ENCODE peak calls at places on chromosomes 3 and 15, in nine cellular contexts. U is Panc1, I is fibroblast of pulmonary artery, H is AG04449, W is astrocyte, D is psoas muscle, J is kidney epithelial cell, M is breast epithelium, P is fibroblast of villous mesenchyme. S is an unnamed sample.

GRCh38 chr3:194262345-194263305 is 88.5 kb downstream of the CPN2 start:
- DNase-seq in U (no peak), I (no peak), H (no peak), W (no peak), D (no peak), J (no peak), M (no peak), P (peak), S (no peak)

GRCh38 chr3:186571644-186572013 is 1.1 kb downstream of the DNAJB11 start:
- DNase-seq in U (no peak), I (no peak), H (no peak), W (no peak), D (no peak), J (no peak), M (no peak), P (no peak), S (no peak)

GRCh38 chr3:194485876-194486539 is 794 bp downstream of the ATP13A3 start:
- DNase-seq in U (no peak), I (peak), H (no peak), W (no peak), D (peak), J (no peak), M (no peak), P (peak), S (peak)

GRCh38 chr15:78822514-78822913 is 11.2 kb upstream of the ADAMTS7 start:
- DNase-seq in U (no peak), I (no peak), H (no peak), W (no peak), D (no peak), J (no peak), M (no peak), P (no peak), S (no peak)

GRCh38 chr15:89647191-89647851 is 7.9 kb downstream of the KIF7 start:
- DNase-seq in U (peak), I (peak), H (no peak), W (no peak), D (peak), J (no peak), M (peak), P (peak), S (peak)

GRCh38 chr15:87648278-87648677 is 608.3 kb downstream of the NTRK3 start:
- DNase-seq in U (no peak), I (peak), H (peak), W (peak), D (no peak), J (no peak), M (no peak), P (peak), S (peak)

GRCh38 chr3:175526609-175527280 is 667.6 kb downstream of the NAALADL2 start:
- DNase-seq in U (no peak), I (peak), H (no peak), W (peak), D (no peak), J (no peak), M (no peak), P (peak), S (peak)

GRCh38 chr3:4337147-4337546 is 34.0 kb downstream of the SETMAR start:
- DNase-seq in U (no peak), I (no peak), H (no peak), W (no peak), D (no peak), J (no peak), M (no peak), P (no peak), S (no peak)

GRCh38 chr3:40631341-40631995 is 106.7 kb downstream of the ZNF621 start:
- DNase-seq in U (no peak), I (no peak), H (no peak), W (no peak), D (no peak), J (no peak), M (no peak), P (no peak), S (no peak)

GRCh38 chr3:187986514-187986934 is 167.4 kb upstream of the LPP start:
- DNase-seq in U (peak), I (peak), H (peak), W (peak), D (no peak), J (peak), M (no peak), P (peak), S (peak)

GRCh38 chr15:35867371-35867770 is 321.4 kb upstream of the DPH6 start:
- DNase-seq in U (no peak), I (no peak), H (no peak), W (peak), D (no peak), J (peak), M (no peak), P (no peak), S (no peak)

GRCh38 chr3:171270541-171270940 is 189.7 kb downstream of the TNIK start:
- DNase-seq in U (no peak), I (no peak), H (no peak), W (no peak), D (no peak), J (no peak), M (no peak), P (no peak), S (no peak)

GRCh38 chr3:98733055-98733777 is 29.9 kb upstream of the ST3GAL6 start:
- DNase-seq in U (no peak), I (peak), H (no peak), W (peak), D (peak), J (no peak), M (no peak), P (peak), S (peak)

GRCh38 chr3:38458796-38459498 is 5.3 kb downstream of the ACVR2B start:
- DNase-seq in U (no peak), I (peak), H (no peak), W (peak), D (peak), J (no peak), M (peak), P (peak), S (peak)

GRCh38 chr3:191331443-191331842 is 1.1 kb upstream of the UTS2B start:
- DNase-seq in U (peak), I (peak), H (no peak), W (peak), D (no peak), J (peak), M (no peak), P (no peak), S (peak)

GRCh38 chr15:35514759-35515158 is 31.2 kb downstream of the DPH6 start:
- DNase-seq in U (no peak), I (peak), H (no peak), W (peak), D (no peak), J (no peak), M (no peak), P (no peak), S (peak)

GRCh38 chr3:40780341-40780800 is 255.6 kb downstream of the ZNF621 start:
- DNase-seq in U (no peak), I (peak), H (no peak), W (no peak), D (peak), J (no peak), M (peak), P (no peak), S (no peak)

GRCh38 chr3:27078246-27078913 is 290.8 kb downstream of the NEK10 start:
- DNase-seq in U (no peak), I (no peak), H (no peak), W (no peak), D (no peak), J (no peak), M (no peak), P (no peak), S (no peak)

GRCh38 chr3:933311-933710 is 159.5 kb upstream of the CNTN6 start:
- DNase-seq in U (no peak), I (no peak), H (no peak), W (no peak), D (no peak), J (no peak), M (no peak), P (no peak), S (no peak)

GRCh38 chr15:90221251-90221900 is 12.4 kb downstream of the CIB1 start:
- DNase-seq in U (no peak), I (peak), H (peak), W (peak), D (peak), J (no peak), M (no peak), P (peak), S (peak)

GRCh38 chr3:9308298-9308990 is 54.4 kb upstream of the THUMPD3 start:
- DNase-seq in U (no peak), I (no peak), H (no peak), W (peak), D (no peak), J (no peak), M (no peak), P (no peak), S (no peak)

GRCh38 chr3:117921908-117922456 is 1112.7 kb downstream of the IGSF11 start:
- DNase-seq in U (no peak), I (no peak), H (no peak), W (no peak), D (no peak), J (no peak), M (no peak), P (no peak), S (no peak)

GRCh38 chr15:48796930-48797329 is 13.9 kb downstream of the CEP152 start:
- DNase-seq in U (no peak), I (peak), H (no peak), W (peak), D (no peak), J (peak), M (no peak), P (no peak), S (peak)

GRCh38 chr15:74438696-74439316 is 5.0 kb upstream of the SEMA7A start:
- DNase-seq in U (peak), I (peak), H (no peak), W (peak), D (peak), J (no peak), M (peak), P (peak), S (peak)

GRCh38 chr3:150184426-150185071 is 213.9 kb upstream of the PFN2 start:
- DNase-seq in U (peak), I (peak), H (no peak), W (no peak), D (no peak), J (no peak), M (no peak), P (no peak), S (peak)

GRCh38 chr15:101121511-101122090 is 130.2 kb downstream of the CHSY1 start:
- DNase-seq in U (no peak), I (peak), H (no peak), W (peak), D (peak), J (no peak), M (peak), P (peak), S (peak)

GRCh38 chr15:31248951-31249350 is 77.7 kb upstream of the KLF13 start:
- DNase-seq in U (no peak), I (no peak), H (no peak), W (no peak), D (no peak), J (no peak), M (no peak), P (no peak), S (no peak)

GRCh38 chr3:148680289-148680688 is 17.4 kb upstream of the AGTR1 start:
- DNase-seq in U (no peak), I (no peak), H (no peak), W (no peak), D (no peak), J (no peak), M (no peak), P (no peak), S (no peak)

GRCh38 chr3:128278130-128278529 is 124.8 kb downstream of the EEFSEC start:
- DNase-seq in U (no peak), I (no peak), H (no peak), W (no peak), D (no peak), J (no peak), M (no peak), P (no peak), S (no peak)

GRCh38 chr3:32960404-32961160 is 9.1 kb downstream of the CCR4 start:
- DNase-seq in U (no peak), I (no peak), H (no peak), W (no peak), D (no peak), J (no peak), M (no peak), P (no peak), S (no peak)

GRCh38 chr15:85545185-85545584 is 164.8 kb downstream of the AKAP13 start:
- DNase-seq in U (no peak), I (peak), H (no peak), W (no peak), D (no peak), J (no peak), M (no peak), P (peak), S (peak)

GRCh38 chr3:8646313-8646938 is 1.8 kb upstream of the SSUH2 start:
- DNase-seq in U (no peak), I (no peak), H (no peak), W (no peak), D (no peak), J (no peak), M (no peak), P (no peak), S (no peak)

GRCh38 chr3:58120075-58120812 is 90.5 kb downstream of the DNASE1L3 start:
- DNase-seq in U (no peak), I (peak), H (no peak), W (no peak), D (no peak), J (no peak), M (no peak), P (no peak), S (no peak)

GRCh38 chr3:4584537-4585249 is 91.5 kb downstream of the ITPR1 start:
- DNase-seq in U (no peak), I (peak), H (no peak), W (no peak), D (no peak), J (no peak), M (no peak), P (peak), S (peak)

GRCh38 chr15:58932791-58933310 is 628 bp downstream of the SLTM start:
- DNase-seq in U (no peak), I (peak), H (no peak), W (no peak), D (no peak), J (no peak), M (no peak), P (peak), S (peak)

GRCh38 chr15:58934521-58934920 is 1.0 kb upstream of the SLTM start:
- DNase-seq in U (no peak), I (no peak), H (no peak), W (no peak), D (no peak), J (no peak), M (no peak), P (peak), S (peak)

GRCh38 chr15:58934114-58934447 is 602 bp upstream of the SLTM start:
- DNase-seq in U (no peak), I (no peak), H (no peak), W (no peak), D (no peak), J (no peak), M (no peak), P (no peak), S (no peak)

GRCh38 chr15:58931985-58932384 is 1.5 kb downstream of the SLTM start:
- DNase-seq in U (no peak), I (peak), H (no peak), W (peak), D (no peak), J (no peak), M (no peak), P (peak), S (peak)

GRCh38 chr15:58933311-58934113 is at the start of gene SLTM:
- DNase-seq in U (peak), I (peak), H (peak), W (peak), D (peak), J (peak), M (peak), P (peak), S (peak)
- TF ChIP-seq CTCF in U (no peak), I (peak), H (no peak), W (no peak), D (peak), J (peak), M (peak), P (peak), S (peak)

GRCh38 chr15:66745530-66746230 is 43.6 kb downstream of the SMAD6 start:
- DNase-seq in U (no peak), I (no peak), H (no peak), W (no peak), D (no peak), J (no peak), M (no peak), P (no peak), S (no peak)
- H3K4me3 ChIP-seq in U (no peak), I (no peak), H (no peak), W (no peak), D (no peak), J (no peak), M (no peak), P (no peak), S (no peak)

DNA sequence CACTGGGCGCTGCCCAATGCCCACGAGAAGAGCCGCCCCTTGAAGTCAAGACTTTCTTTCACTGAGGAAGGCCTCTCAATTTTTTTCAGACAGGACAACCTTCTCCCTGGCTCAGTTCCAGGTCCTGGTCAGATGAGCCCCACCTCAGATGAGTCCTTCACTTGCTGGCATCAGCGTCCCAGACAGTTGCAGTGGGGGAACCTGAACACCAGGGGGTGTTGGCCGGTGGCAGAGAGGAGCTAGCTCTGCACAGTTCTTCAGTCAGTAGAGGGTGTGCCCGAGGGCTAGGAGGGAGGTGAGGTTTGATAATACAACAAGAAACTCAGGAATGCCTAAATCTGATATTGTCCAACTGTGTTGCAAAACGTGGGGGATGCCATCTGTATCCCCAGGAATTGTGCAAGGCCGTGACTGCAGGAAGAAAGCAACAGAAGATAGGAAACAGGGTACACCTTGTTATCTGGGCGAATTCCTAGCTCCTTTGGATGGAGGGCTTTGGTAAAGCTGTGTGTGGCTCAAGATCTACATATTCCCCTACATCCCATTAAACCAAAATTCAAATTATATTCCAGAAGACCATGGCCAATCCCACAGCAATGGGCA is 34.3 kb downstream of the CCR3 start:
- DNase-seq in U (peak), I (peak), H (no peak), W (no peak), D (no peak), J (no peak), M (peak), P (peak), S (no peak)
- TF ChIP-seq CTCF in U (peak), I (peak), H (peak), W (peak), D (peak), J (peak), M (peak), P (peak), S (peak)

GRCh38 chr3:50265988-50266387 is 3.0 kb upstream of the SEMA3B start:
- DNase-seq in U (no peak), I (no peak), H (no peak), W (no peak), D (no peak), J (no peak), M (no peak), P (no peak), S (no peak)

GRCh38 chr3:50268703-50269451 is at the start of gene SEMA3B:
- DNase-seq in U (no peak), I (no peak), H (no peak), W (no peak), D (peak), J (peak), M (no peak), P (peak), S (peak)

GRCh38 chr3:50268276-50268675 is 671 bp upstream of the SEMA3B start:
- DNase-seq in U (no peak), I (no peak), H (no peak), W (no peak), D (no peak), J (no peak), M (no peak), P (no peak), S (no peak)

GRCh38 chr3:50266808-50267207 is 2.1 kb upstream of the SEMA3B start:
- DNase-seq in U (no peak), I (no peak), H (no peak), W (no peak), D (no peak), J (no peak), M (no peak), P (no peak), S (no peak)

DNA sequence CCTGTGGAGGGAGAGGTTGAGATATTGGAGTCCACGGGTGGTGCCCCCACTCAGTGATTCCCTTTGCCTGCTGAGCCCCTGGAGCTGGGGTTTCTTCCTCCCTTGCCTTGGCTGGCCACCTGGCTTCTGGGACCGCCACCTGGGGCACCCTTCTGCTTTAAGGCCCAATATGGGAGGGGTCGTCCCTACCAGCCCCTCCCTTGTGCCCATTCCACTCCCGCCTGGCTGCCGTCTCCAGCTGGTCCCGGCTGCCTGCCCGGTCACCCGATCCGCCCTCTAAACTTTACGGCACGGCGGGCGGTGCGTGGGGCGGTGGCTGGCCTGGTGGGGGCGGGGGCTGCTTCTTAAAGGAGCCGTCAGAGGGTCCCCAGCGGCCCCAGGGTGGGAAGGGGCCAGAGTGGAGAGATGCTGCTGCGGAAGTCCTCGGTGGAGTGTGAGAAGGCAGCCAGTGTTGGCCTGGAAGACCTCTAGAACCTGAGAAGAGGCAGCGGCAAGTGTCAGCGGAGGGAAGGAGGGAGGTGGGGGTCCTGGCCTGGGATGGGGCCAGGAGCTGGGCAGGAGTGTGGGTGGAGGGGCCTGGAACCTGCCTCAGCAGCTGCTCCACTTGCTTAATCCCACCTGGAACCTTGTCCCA is 1.6 kb upstream of the SEMA3B start:
- DNase-seq in U (no peak), I (peak), H (no peak), W (no peak), D (peak), J (no peak), M (no peak), P (peak), S (no peak)
- H3K4me3 ChIP-seq in U (no peak), I (peak), H (peak), W (no peak), D (peak), J (peak), M (peak), P (peak), S (peak)

DNA sequence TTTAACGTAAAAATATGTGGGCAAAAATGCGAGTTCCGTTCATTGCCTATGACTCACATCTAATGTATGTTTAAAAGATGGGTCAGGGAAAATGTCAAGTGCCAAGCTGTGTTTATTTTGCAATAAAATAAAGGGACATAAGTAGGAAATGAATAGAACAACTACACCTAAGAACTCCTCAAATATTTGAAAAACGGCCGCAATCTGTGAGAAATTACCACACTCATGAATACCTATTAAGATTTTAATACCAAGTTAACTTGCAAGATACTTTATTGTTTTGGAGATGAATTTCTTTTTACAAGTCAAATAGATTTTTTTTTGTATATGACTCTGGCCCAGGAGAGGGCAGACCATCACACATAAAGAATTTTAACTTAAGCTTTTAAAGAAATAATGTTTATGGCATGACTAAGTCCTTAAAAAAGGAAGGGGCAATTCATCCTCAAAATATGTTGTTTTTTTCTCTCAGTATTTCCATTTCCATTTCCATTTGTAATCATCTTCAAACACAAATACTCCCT is 152.7 kb downstream of the SUCNR1 start:
- DNase-seq in U (peak), I (peak), H (peak), W (peak), D (no peak), J (peak), M (no peak), P (peak), S (peak)
- TF ChIP-seq CTCF in U (peak), I (peak), H (peak), W (peak), D (no peak), J (peak), M (no peak), P (peak), S (peak)

DNA sequence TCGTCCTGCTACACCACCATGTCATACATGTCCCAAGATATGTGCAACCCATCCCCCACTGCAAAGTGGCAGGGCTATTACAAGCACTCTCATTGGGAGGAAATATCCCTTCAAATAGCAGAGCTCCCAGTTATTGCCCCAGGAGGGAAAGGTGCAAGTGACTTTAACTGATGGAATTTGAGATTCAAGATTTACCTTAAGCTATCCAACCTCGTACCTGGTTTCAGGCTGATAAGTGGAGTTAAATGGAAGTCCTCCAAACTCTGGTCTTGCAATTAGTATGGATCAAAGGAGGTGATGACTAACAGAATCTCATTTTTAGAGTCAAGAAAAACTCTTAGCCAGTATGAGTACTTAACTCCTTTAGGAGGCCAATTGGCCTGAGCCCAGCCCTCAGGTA is 2.1 kb downstream of the SLCO2A1 start:
- DNase-seq in U (no peak), I (no peak), H (no peak), W (no peak), D (no peak), J (no peak), M (no peak), P (no peak), S (no peak)
- H3K4me3 ChIP-seq in U (no peak), I (peak), H (no peak), W (no peak), D (no peak), J (no peak), M (no peak), P (no peak), S (no peak)